ENCODE peak calls at places on chromosomes 13 and 19, in ten cellular contexts. V, R, C, Y, Q, Z, E, N, I and K are unnamed samples.

GRCh38 chr19:39846678-39847486 is 703 bp upstream of the FBL start:
- DNase-seq in V (no peak), R (no peak), C (no peak), Y (no peak), Q (no peak), Z (no peak), E (no peak), N (peak), I (no peak), K (no peak)

GRCh38 chr13:45316210-45316799 is 24.7 kb downstream of the TPT1 start:
- DNase-seq in V (no peak), R (no peak), C (no peak), Y (no peak), Q (no peak), Z (no peak), E (no peak), N (no peak), I (no peak), K (no peak)

GRCh38 chr19:5895890-5896289 is 7.7 kb downstream of the NDUFA11 start:
- DNase-seq in V (no peak), R (no peak), C (no peak), Y (no peak), Q (no peak), Z (no peak), E (no peak), N (no peak), I (no peak), K (no peak)

GRCh38 chr19:45623984-45624383 is 15.2 kb downstream of the EML2 start:
- DNase-seq in V (no peak), R (no peak), C (no peak), Y (no peak), Q (no peak), Z (no peak), E (no peak), N (no peak), I (no peak), K (no peak)

GRCh38 chr13:72763411-72763810 is 18.3 kb downstream of the DIS3 start:
- DNase-seq in V (no peak), R (no peak), C (no peak), Y (no peak), Q (no peak), Z (no peak), E (no peak), N (no peak), I (no peak), K (no peak)

GRCh38 chr19:49216076-49216475 is 58.5 kb downstream of the TRPM4 start:
- DNase-seq in V (no peak), R (no peak), C (no peak), Y (no peak), Q (no peak), Z (no peak), E (no peak), N (no peak), I (no peak), K (no peak)

GRCh38 chr13:94825507-94825906 is 113.2 kb upstream of the SOX21 start:
- DNase-seq in V (no peak), R (no peak), C (no peak), Y (no peak), Q (peak), Z (no peak), E (peak), N (peak), I (no peak), K (no peak)

GRCh38 chr13:43878897-43879322 is 630 bp downstream of the CCDC122 start:
- DNase-seq in V (peak), R (no peak), C (peak), Y (peak), Q (peak), Z (no peak), E (peak), N (peak), I (no peak), K (peak)

GRCh38 chr19:33133438-33134031 is 1.6 kb downstream of the WDR88 start:
- DNase-seq in V (no peak), R (peak), C (no peak), Y (no peak), Q (no peak), Z (no peak), E (peak), N (peak), I (no peak), K (no peak)

GRCh38 chr19:31015778-31016177 is 333.5 kb downstream of the TSHZ3 start:
- DNase-seq in V (no peak), R (no peak), C (no peak), Y (no peak), Q (no peak), Z (no peak), E (no peak), N (no peak), I (no peak), K (no peak)

GRCh38 chr19:16654621-16655020 is 5.3 kb downstream of the SMIM7 start:
- DNase-seq in V (no peak), R (no peak), C (no peak), Y (no peak), Q (no peak), Z (no peak), E (no peak), N (no peak), I (no peak), K (no peak)

GRCh38 chr13:35630551-35631275 is 154.2 kb upstream of the MAB21L1 start:
- DNase-seq in V (no peak), R (peak), C (peak), Y (peak), Q (no peak), Z (peak), E (peak), N (peak), I (no peak), K (peak)

GRCh38 chr13:98853791-98854191 is 101.3 kb upstream of the SLC15A1 start:
- DNase-seq in V (no peak), R (no peak), C (no peak), Y (no peak), Q (no peak), Z (no peak), E (peak), N (no peak), I (no peak), K (peak)

GRCh38 chr13:77298403-77298802 is 28.5 kb downstream of the MYCBP2 start:
- DNase-seq in V (no peak), R (no peak), C (no peak), Y (no peak), Q (no peak), Z (no peak), E (no peak), N (no peak), I (no peak), K (peak)

GRCh38 chr13:79183231-79183630 is 222.8 kb downstream of the RBM26 start:
- DNase-seq in V (no peak), R (no peak), C (no peak), Y (no peak), Q (no peak), Z (no peak), E (no peak), N (no peak), I (no peak), K (no peak)

GRCh38 chr19:1046836-1047695 is 7.2 kb downstream of the ABCA7 start:
- DNase-seq in V (no peak), R (no peak), C (no peak), Y (no peak), Q (no peak), Z (no peak), E (no peak), N (no peak), I (no peak), K (no peak)

GRCh38 chr19:48713041-48713863 is 6.3 kb downstream of the MAMSTR start:
- DNase-seq in V (peak), R (peak), C (peak), Y (peak), Q (no peak), Z (no peak), E (no peak), N (peak), I (peak), K (no peak)

GRCh38 chr19:31821346-31821745 is 472.1 kb upstream of the TSHZ3 start:
- DNase-seq in V (no peak), R (no peak), C (no peak), Y (no peak), Q (no peak), Z (no peak), E (no peak), N (no peak), I (no peak), K (no peak)

GRCh38 chr13:27261376-27261775 is 9.3 kb upstream of the RASL11A start:
- DNase-seq in V (no peak), R (no peak), C (no peak), Y (no peak), Q (no peak), Z (no peak), E (no peak), N (no peak), I (no peak), K (no peak)

GRCh38 chr13:72544042-72544441 is 183.4 kb downstream of the MZT1 start:
- DNase-seq in V (no peak), R (no peak), C (no peak), Y (no peak), Q (no peak), Z (no peak), E (no peak), N (no peak), I (no peak), K (no peak)

GRCh38 chr13:45500492-45501174 is 35.9 kb downstream of the COG3 start:
- DNase-seq in V (no peak), R (no peak), C (no peak), Y (no peak), Q (no peak), Z (peak), E (peak), N (no peak), I (no peak), K (no peak)

GRCh38 chr13:76884167-76884566 is 2.0 kb downstream of the KCTD12 start:
- DNase-seq in V (no peak), R (peak), C (no peak), Y (peak), Q (peak), Z (no peak), E (peak), N (peak), I (no peak), K (peak)

GRCh38 chr13:56861472-56861871 is 279.2 kb upstream of the PRR20A start:
- DNase-seq in V (no peak), R (no peak), C (no peak), Y (no peak), Q (no peak), Z (peak), E (peak), N (no peak), I (no peak), K (no peak)

GRCh38 chr19:45901432-45901903 is 945 bp downstream of the MYPOP start:
- DNase-seq in V (no peak), R (peak), C (no peak), Y (no peak), Q (peak), Z (no peak), E (peak), N (peak), I (peak), K (no peak)

GRCh38 chr19:3570619-3571018 is 2.1 kb upstream of the HMG20B start:
- DNase-seq in V (no peak), R (no peak), C (no peak), Y (no peak), Q (no peak), Z (no peak), E (no peak), N (no peak), I (no peak), K (no peak)

GRCh38 chr19:2339644-2340310 is 11.3 kb downstream of the SPPL2B start:
- DNase-seq in V (no peak), R (no peak), C (no peak), Y (no peak), Q (no peak), Z (no peak), E (no peak), N (no peak), I (no peak), K (no peak)

GRCh38 chr13:40130871-40131636 is 475.6 kb downstream of the COG6 start:
- DNase-seq in V (no peak), R (no peak), C (no peak), Y (no peak), Q (no peak), Z (peak), E (peak), N (no peak), I (no peak), K (no peak)

GRCh38 chr13:106373304-106373988 is 162.0 kb downstream of the EFNB2 start:
- DNase-seq in V (no peak), R (peak), C (peak), Y (no peak), Q (no peak), Z (no peak), E (peak), N (no peak), I (no peak), K (no peak)

GRCh38 chr13:31207630-31208549 is 8.1 kb downstream of the B3GLCT start:
- DNase-seq in V (no peak), R (peak), C (no peak), Y (no peak), Q (no peak), Z (no peak), E (peak), N (peak), I (no peak), K (no peak)

GRCh38 chr13:109669234-109669612 is 117.2 kb downstream of the IRS2 start:
- DNase-seq in V (no peak), R (no peak), C (no peak), Y (no peak), Q (no peak), Z (no peak), E (no peak), N (peak), I (no peak), K (no peak)

GRCh38 chr13:109666656-109667448 is 119.5 kb downstream of the IRS2 start:
- DNase-seq in V (no peak), R (no peak), C (no peak), Y (no peak), Q (no peak), Z (peak), E (no peak), N (no peak), I (no peak), K (no peak)

GRCh38 chr13:109668433-109669233 is 117.8 kb downstream of the IRS2 start:
- DNase-seq in V (no peak), R (no peak), C (no peak), Y (no peak), Q (no peak), Z (no peak), E (no peak), N (no peak), I (no peak), K (no peak)

GRCh38 chr13:109665781-109666249 is 120.6 kb downstream of the IRS2 start:
- DNase-seq in V (no peak), R (no peak), C (no peak), Y (no peak), Q (no peak), Z (no peak), E (no peak), N (no peak), I (no peak), K (no peak)

DNA sequence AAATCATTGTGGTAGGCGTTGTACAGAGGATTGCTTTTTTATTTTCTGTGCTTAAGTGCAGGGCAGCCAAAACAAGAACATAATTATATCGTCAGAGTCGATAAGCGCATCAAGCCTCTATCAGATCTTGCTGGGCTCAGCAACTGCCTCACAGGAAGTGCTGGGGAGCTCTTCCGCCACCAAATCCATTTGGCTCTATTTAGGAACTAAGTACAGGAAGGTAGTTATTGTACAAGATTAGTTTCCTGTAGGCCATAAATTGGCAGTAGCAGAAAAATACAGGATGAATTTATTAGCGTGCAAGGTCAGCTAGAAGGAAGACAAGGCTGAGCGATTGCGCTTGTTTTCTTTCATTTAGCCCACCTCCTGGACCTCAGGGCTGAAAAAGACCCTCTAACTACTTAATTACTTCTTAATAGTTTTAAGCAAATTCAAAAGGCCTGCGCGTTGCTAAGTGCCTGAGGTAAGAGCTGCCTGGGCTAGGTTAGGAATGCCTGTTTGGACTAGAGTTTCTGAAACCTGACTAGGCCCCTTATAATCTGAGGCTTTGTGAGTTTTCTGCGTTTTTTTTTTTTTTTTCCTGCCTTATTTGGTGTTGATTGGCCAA is 118.5 kb downstream of the IRS2 start:
- DNase-seq in V (no peak), R (no peak), C (no peak), Y (no peak), Q (no peak), Z (no peak), E (no peak), N (peak), I (no peak), K (no peak)
- TF ChIP-seq CTCF in V (no peak), R (no peak), C (no peak), Y (no peak), Q (no peak), Z (no peak), E (no peak), N (no peak), I (no peak), K (no peak)

DNA sequence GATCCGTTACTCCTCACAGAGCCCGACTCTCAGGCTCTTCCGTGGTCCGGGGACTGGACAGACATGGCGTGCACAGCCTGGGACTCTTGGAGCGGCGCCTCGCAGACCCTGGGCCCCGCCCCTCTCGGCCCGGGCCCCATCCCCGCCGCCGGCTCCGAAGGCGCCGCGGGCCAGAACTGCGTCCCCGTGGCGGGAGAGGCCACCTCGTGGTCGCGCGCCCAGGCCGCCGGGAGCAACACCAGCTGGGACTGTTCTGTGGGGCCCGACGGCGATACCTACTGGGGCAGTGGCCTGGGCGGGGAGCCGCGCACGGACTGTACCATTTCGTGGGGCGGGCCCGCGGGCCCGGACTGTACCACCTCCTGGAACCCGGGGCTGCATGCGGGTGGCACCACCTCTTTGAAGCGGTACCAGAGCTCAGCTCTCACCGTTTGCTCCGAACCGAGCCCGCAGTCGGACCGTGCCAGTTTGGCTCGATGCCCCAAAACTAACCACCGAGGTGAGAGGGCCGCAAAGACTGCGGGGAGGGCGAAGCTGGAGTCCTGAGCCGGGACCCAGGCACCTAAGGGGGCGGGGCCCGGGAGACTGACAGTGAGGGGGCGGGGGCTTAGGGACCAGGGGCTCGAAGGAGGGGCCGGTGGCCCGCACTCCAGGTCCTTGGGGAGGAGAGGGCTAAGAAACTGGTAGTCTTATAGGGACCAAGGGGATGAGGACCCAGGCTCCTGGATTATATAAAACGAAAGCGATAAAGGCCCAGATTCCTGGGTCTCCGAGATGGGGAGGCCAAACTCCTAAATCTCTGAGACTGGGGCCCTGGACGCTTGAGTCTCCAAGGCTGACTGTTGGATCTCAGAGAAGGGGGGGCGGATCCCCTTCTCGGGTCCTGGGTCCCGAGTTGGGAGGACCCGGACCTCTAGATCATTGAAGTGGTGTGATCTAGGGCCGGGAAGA is 2.0 kb downstream of the ETV2 start:
- DNase-seq in V (peak), R (peak), C (peak), Y (peak), Q (peak), Z (peak), E (peak), N (peak), I (peak), K (peak)
- TF ChIP-seq CTCF in V (no peak), R (no peak), C (no peak), Y (peak), Q (no peak), Z (no peak), E (no peak), N (no peak), I (no peak), K (no peak)

GRCh38 chr13:50268500-50268899 is 253.3 kb downstream of the KCNRG start:
- DNase-seq in V (no peak), R (no peak), C (no peak), Y (no peak), Q (no peak), Z (no peak), E (no peak), N (no peak), I (no peak), K (no peak)
- TF ChIP-seq CTCF in V (no peak), R (no peak), C (peak), Y (no peak), Q (no peak), Z (peak), E (no peak), N (no peak), I (no peak), K (no peak)

GRCh38 chr19:7333198-7334118 is 15.3 kb upstream of the ARHGEF18 start:
- DNase-seq in V (no peak), R (no peak), C (no peak), Y (no peak), Q (no peak), Z (no peak), E (no peak), N (no peak), I (no peak), K (no peak)

GRCh38 chr19:7326105-7326877 is 22.4 kb upstream of the ARHGEF18 start:
- DNase-seq in V (no peak), R (peak), C (peak), Y (no peak), Q (no peak), Z (no peak), E (peak), N (peak), I (no peak), K (peak)

GRCh38 chr19:7327802-7328201 is 20.9 kb upstream of the ARHGEF18 start:
- DNase-seq in V (no peak), R (no peak), C (no peak), Y (no peak), Q (no peak), Z (no peak), E (no peak), N (no peak), I (no peak), K (no peak)

GRCh38 chr19:7331446-7331845 is 17.3 kb upstream of the ARHGEF18 start:
- DNase-seq in V (no peak), R (no peak), C (no peak), Y (no peak), Q (no peak), Z (no peak), E (no peak), N (no peak), I (no peak), K (no peak)

DNA sequence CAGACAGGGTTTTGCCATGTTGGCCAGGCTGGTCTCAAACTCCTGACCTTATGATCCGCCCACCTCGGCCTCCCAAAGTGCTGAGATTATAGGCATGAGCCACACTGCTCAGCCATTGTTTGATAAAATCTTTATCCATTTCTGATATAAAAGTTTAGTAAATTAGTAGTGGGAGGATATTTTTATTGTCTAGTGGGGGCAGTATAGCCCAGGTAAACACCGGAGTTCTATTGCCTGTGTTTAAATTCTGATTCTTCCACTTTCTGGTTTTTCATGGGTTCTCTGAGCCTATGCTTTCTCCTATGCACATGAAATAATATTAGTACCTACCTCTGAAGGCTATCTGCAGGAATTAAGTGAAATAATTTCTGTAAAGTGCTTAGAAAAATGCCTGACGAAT is 20.1 kb upstream of the ARHGEF18 start:
- DNase-seq in V (no peak), R (no peak), C (peak), Y (no peak), Q (no peak), Z (no peak), E (no peak), N (no peak), I (no peak), K (peak)
- TF ChIP-seq CTCF in V (no peak), R (no peak), C (peak), Y (no peak), Q (no peak), Z (peak), E (no peak), N (no peak), I (no peak), K (peak)